ENCODE peak calls at places on chromosome 22, in ten cellular contexts. Y is stomach, C is GM23338, P is bronchial epithelial cell, E is GM06990, U is AG04449, O is neural progenitor cell, D is AG04450, M is ascending aorta, N is thoracic aorta. V is an unnamed sample.

GRCh38 chr22:27978317-27978716 is 59.3 kb upstream of the PITPNB start:
- DNase-seq in Y (no peak), C (no peak), P (no peak), E (no peak), U (no peak), O (no peak), D (no peak), M (no peak), N (no peak), V (no peak)

GRCh38 chr22:23181763-23182288 is 1.5 kb downstream of the BCR start:
- DNase-seq in Y (no peak), C (peak), P (no peak), E (peak), U (no peak), O (no peak), D (no peak), M (no peak), N (no peak), V (no peak)

GRCh38 chr22:27911329-27911728 is 7.7 kb downstream of the PITPNB start:
- DNase-seq in Y (no peak), C (no peak), P (no peak), E (no peak), U (no peak), O (no peak), D (no peak), M (no peak), N (no peak), V (no peak)

GRCh38 chr22:27686534-27686933 is 115.0 kb downstream of the MN1 start:
- DNase-seq in Y (peak), C (no peak), P (no peak), E (no peak), U (no peak), O (no peak), D (peak), M (peak), N (peak), V (no peak)

GRCh38 chr22:24516301-24516737 is 21.2 kb downstream of the UPB1 start:
- DNase-seq in Y (no peak), C (peak), P (peak), E (peak), U (peak), O (no peak), D (peak), M (no peak), N (no peak), V (no peak)

GRCh38 chr22:35330258-35330861 is 30.7 kb downstream of the TOM1 start:
- DNase-seq in Y (peak), C (no peak), P (peak), E (no peak), U (no peak), O (no peak), D (peak), M (peak), N (no peak), V (peak)

GRCh38 chr22:37782340-37783168 is 25.2 kb upstream of the GCAT start:
- DNase-seq in Y (no peak), C (no peak), P (peak), E (no peak), U (no peak), O (no peak), D (no peak), M (no peak), N (no peak), V (peak)

GRCh38 chr22:17777005-17777716 is 2.9 kb upstream of the BID start:
- DNase-seq in Y (peak), C (no peak), P (no peak), E (peak), U (no peak), O (no peak), D (no peak), M (no peak), N (no peak), V (no peak)

GRCh38 chr22:25540912-25541660 is 23.4 kb upstream of the GRK3 start:
- DNase-seq in Y (no peak), C (no peak), P (no peak), E (no peak), U (no peak), O (no peak), D (no peak), M (no peak), N (no peak), V (no peak)

GRCh38 chr22:38868886-38869381 is 3.1 kb downstream of the CBX6 start:
- DNase-seq in Y (peak), C (peak), P (peak), E (peak), U (no peak), O (peak), D (peak), M (peak), N (peak), V (no peak)
- TF ChIP-seq CTCF in Y (no peak), C (peak), P (peak), E (peak), U (peak), O (peak), D (peak), M (peak), N (peak), V (peak)

GRCh38 chr22:40709752-40710413 is 30.6 kb downstream of the MCHR1 start:
- DNase-seq in Y (no peak), C (peak), P (no peak), E (no peak), U (no peak), O (no peak), D (peak), M (no peak), N (no peak), V (no peak)
- H3K4me3 ChIP-seq in Y (no peak), C (no peak), P (no peak), E (no peak), U (no peak), O (no peak), D (no peak), M (no peak), N (no peak), V (no peak)

DNA sequence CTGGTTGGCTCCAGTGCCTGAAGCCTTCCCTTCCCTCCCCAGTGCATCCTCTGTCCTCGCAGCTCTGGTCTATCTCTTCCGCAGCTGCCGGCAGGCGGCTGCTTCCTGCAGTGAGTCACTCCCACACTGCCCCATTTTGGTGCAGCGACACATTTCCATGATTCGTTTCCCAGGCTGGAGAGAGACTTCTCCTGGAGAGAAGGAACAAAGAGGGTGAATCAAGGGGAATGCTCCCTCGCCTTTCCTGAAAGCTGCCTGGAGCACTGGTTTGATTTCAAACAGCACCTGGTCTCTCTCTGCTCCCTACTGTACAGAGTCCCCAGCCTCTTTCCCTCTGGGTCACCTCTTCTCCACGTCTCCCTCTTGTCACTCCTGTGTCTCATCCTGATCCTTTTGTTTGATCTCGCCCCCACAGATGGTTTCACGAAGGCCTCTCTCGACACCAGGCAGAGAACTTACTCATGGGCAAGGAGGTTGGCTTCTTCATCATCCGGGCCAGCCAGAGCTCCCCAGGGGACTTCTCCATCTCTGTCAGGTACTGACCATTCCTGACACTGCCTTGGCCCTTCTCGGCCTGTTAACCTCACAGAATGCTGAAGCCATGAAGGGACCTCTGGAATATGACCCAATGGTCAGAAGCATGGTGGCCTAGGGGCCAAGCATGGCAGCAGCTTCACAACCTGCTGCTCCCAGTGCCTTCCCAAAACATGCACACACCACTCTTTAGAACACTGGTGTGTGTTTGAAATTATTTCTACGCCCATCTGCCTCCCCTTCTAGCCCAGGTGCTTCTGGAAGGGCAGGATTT is at the start of gene TMA7B:
- DNase-seq in Y (peak), C (peak), P (peak), E (no peak), U (no peak), O (peak), D (peak), M (no peak), N (no peak), V (peak)
- TF ChIP-seq CTCF in Y (no peak), C (no peak), P (peak), E (no peak), U (peak), O (peak), D (peak), M (no peak), N (no peak), V (peak)

DNA sequence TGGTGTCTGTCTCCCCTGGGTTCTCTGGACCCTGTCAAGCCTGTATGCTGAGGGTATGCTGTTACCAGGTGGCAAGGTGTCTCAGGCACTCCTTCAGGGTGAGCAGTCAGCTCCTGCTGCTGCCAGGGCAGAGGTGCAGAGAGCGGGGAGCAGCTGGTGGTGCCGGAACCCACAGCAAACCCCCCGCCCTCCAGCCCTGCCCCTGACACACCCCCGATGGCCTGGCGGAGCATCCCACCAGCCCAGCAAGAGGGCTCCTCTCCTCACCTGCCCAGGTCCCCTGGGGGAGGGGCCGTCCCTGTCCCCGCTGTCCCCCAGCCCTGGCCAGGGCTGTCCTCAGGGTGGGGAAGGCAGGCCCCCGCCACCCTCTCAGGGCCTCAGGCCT is 12.0 kb upstream of the PIM3 start:
- DNase-seq in Y (no peak), C (no peak), P (no peak), E (no peak), U (no peak), O (no peak), D (no peak), M (no peak), N (no peak), V (no peak)
- H3K4me3 ChIP-seq in Y (peak), C (no peak), P (peak), E (no peak), U (no peak), O (no peak), D (no peak), M (no peak), N (no peak), V (no peak)

GRCh38 chr22:20027966-20028854 is 7.3 kb downstream of the TANGO2 start:
- DNase-seq in Y (no peak), C (no peak), P (peak), E (no peak), U (no peak), O (no peak), D (no peak), M (no peak), N (no peak), V (no peak)
- TF ChIP-seq CTCF in Y (no peak), C (peak), P (peak), E (peak), U (no peak), O (no peak), D (peak), M (peak), N (no peak), V (peak)

DNA sequence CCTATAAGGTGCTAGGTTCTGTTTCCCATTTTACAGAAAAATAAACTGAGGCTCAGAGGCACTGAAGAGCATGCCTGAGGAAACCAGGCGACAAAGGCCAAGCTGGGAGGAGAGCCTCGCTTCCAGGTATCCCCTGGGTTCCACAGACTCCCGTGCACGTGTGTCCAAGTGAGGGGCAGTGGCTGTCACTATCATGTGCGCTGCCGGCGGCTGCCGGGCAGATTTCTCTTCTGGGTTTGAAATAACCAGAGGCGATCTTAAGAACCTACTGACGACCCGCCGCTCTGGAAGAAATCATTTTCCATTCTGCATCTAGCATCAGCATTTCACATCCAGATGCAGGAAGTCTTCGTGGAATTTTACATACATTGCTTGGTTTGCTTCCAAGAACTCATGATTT is 28.5 kb downstream of the ARHGAP8 start:
- DNase-seq in Y (no peak), C (no peak), P (no peak), E (no peak), U (no peak), O (no peak), D (no peak), M (no peak), N (no peak), V (no peak)
- H3K4me3 ChIP-seq in Y (no peak), C (no peak), P (no peak), E (no peak), U (no peak), O (no peak), D (no peak), M (no peak), N (no peak), V (no peak)

GRCh38 chr22:44975444-44976262 is 34.2 kb downstream of the PHF21B start:
- DNase-seq in Y (peak), C (peak), P (peak), E (peak), U (peak), O (peak), D (peak), M (no peak), N (no peak), V (peak)
- TF ChIP-seq CTCF in Y (no peak), C (peak), P (peak), E (peak), U (peak), O (peak), D (peak), M (peak), N (peak), V (peak)

GRCh38 chr22:33057363-33057995 is 702 bp downstream of the SYN3 start:
- DNase-seq in Y (no peak), C (no peak), P (no peak), E (no peak), U (no peak), O (peak), D (no peak), M (no peak), N (no peak), V (no peak)
- H3K4me3 ChIP-seq in Y (peak), C (peak), P (no peak), E (no peak), U (no peak), O (peak), D (no peak), M (no peak), N (no peak), V (no peak)

DNA sequence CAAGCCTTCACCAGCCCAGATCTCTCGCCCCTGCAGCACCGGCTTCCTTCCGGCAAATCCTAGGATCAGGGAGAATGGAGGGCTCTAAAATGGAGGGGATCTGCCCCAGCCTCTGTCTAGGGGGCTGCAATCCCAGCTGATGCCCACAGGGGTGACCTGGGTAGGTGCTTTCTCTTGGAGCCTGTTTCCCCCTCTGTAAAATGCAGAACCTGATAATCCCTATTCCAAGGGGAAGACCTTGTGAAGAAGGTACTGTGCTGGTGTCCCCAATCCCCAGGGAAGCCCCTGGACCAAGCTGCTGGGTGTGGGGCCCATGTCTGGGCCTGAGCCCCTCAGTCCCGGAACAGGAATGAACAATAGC is 2.8 kb downstream of the EMID1 start:
- DNase-seq in Y (no peak), C (peak), P (no peak), E (no peak), U (no peak), O (no peak), D (no peak), M (no peak), N (no peak), V (no peak)
- TF ChIP-seq CTCF in Y (no peak), C (no peak), P (no peak), E (no peak), U (no peak), O (peak), D (peak), M (no peak), N (no peak), V (no peak)

DNA sequence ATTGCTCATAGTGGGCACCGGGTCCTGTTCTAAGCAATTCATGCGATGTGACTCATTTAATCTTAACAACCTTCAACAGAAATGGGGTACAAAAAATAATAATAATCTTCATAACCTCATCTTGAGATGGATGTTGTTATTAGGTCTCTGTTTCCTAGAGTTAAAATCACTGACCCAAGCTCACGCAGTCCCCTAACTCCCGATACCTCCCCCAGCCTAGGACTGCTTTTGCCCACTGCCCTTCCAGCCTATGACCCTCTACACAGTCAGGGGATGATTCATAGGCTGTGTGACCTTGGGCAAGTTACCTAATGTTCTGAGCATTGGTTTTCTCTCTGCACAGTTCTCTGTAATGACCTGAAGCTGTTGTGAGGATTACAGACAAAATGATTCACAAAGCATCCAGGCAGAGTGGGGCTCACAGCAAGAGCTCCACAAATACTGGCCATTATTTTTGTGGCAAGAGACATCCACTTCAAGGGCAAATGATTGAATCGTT is 19.9 kb downstream of the MTFP1 start:
- DNase-seq in Y (no peak), C (no peak), P (peak), E (no peak), U (no peak), O (no peak), D (no peak), M (no peak), N (no peak), V (no peak)
- H3K4me3 ChIP-seq in Y (no peak), C (no peak), P (no peak), E (no peak), U (no peak), O (no peak), D (no peak), M (no peak), N (no peak), V (no peak)